ENCODE peak calls at places on chromosomes 2 and 18, in six cellular contexts. K is IMR-90, Y is lower lobe of right lung, I is coronary artery, S is endothelial cell, J is uterus. Q is an unnamed sample.

GRCh38 chr2:39434233-39434897 is 2.7 kb downstream of the MAP4K3 start:
- DNase-seq in K (peak; percentile 18), Y (no peak), I (no peak), S (no peak), J (no peak), Q (no peak)

GRCh38 chr2:199455533-199456382 is 2.0 kb downstream of the SATB2 start:
- DNase-seq in K (peak; percentile 31), Y (peak; percentile 50), I (no peak), S (peak; percentile 42), J (no peak), Q (no peak)

GRCh38 chr2:109418716-109419115 is 195.1 kb downstream of the SEPTIN10 start:
- DNase-seq in K (no peak), Y (peak; percentile 24), I (no peak), S (no peak), J (no peak), Q (peak; percentile 58)

GRCh38 chr2:234249873-234250272 is 199.4 kb downstream of the SPP2 start:
- DNase-seq in K (peak; percentile 48), Y (no peak), I (no peak), S (no peak), J (no peak), Q (no peak)

GRCh38 chr2:190380962-190381412 is 27.2 kb upstream of the MFSD6 start:
- DNase-seq in K (no peak), Y (no peak), I (no peak), S (no peak), J (no peak), Q (no peak)

GRCh38 chr2:230694241-230694640 is 18.4 kb upstream of the CAB39 start:
- DNase-seq in K (no peak), Y (no peak), I (no peak), S (no peak), J (no peak), Q (no peak)

GRCh38 chr2:241809383-241810303 is 650 bp downstream of the NEU4 start:
- DNase-seq in K (no peak), Y (no peak), I (peak; percentile 72), S (no peak), J (no peak), Q (peak; percentile 87)

GRCh38 chr18:6257950-6258349 is 156.8 kb downstream of the L3MBTL4 start:
- DNase-seq in K (no peak), Y (no peak), I (no peak), S (no peak), J (no peak), Q (no peak)

GRCh38 chr2:86397989-86398388 is 43.2 kb upstream of the KDM3A start:
- DNase-seq in K (no peak), Y (no peak), I (no peak), S (no peak), J (no peak), Q (no peak)

GRCh38 chr2:238287702-238288649 is at the start of gene PER2:
- DNase-seq in K (peak; percentile 90), Y (peak; percentile 81), I (peak; percentile 88), S (peak; percentile 49), J (peak; percentile 75), Q (peak; percentile 86)
- TF ChIP-seq CTCF in K (no peak), Y (no peak), I (no peak), S (no peak), J (no peak), Q (peak; percentile 45)

GRCh38 chr18:52409732-52410131 is 69.7 kb downstream of the DCC start:
- DNase-seq in K (no peak), Y (no peak), I (no peak), S (no peak), J (no peak), Q (no peak)
- TF ChIP-seq CTCF in K (no peak), Y (no peak), I (no peak), S (no peak), J (no peak), Q (no peak)

DNA sequence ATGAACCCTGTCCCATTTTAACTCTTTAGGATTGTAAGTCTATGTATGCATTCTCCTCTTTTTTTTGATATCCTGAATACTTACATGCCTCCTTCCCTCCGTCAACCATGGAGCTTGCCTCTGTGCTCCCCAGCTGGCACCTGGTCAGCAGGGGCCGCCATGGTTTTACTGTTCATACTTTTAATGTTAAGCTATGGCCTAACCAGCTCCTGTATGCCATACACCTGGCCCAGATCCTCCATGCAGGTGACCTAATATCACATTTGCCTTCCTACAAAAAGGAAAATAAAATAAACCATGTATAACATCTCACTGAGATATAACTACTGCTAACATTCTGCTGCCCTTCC is 283.1 kb upstream of the TRIB2 start:
- DNase-seq in K (no peak), Y (no peak), I (no peak), S (no peak), J (no peak), Q (no peak)
- TF ChIP-seq CTCF in K (no peak), Y (no peak), I (no peak), S (no peak), J (no peak), Q (peak; percentile 33)

GRCh38 chr2:111235192-111235591 is 114.5 kb downstream of the BCL2L11 start:
- DNase-seq in K (no peak), Y (no peak), I (no peak), S (no peak), J (no peak), Q (no peak)
- TF ChIP-seq CTCF in K (no peak), Y (no peak), I (no peak), S (no peak), J (no peak), Q (no peak)

Q was measured in chondrocyte.